ENCODE peak calls at places on chromosomes 6 and 20, in four cellular contexts. One of them, this sample, is unnamed.
A peak's percentile ranks its signal among the peaks of the same experiment; 100 is the strongest.

GRCh38 chr6:11043961-11044711 is at the start of gene ELOVL2:
- DNase-seq in WTC11: peak; percentile 70
- DNase-seq in HepG2: peak; percentile 59
- DNase-seq in K562: peak; percentile 95
- DNase-seq in this sample: no peak

GRCh38 chr6:52176550-52176949 is 9.6 kb upstream of the IL17A start:
- DNase-seq in WTC11: no peak
- DNase-seq in HepG2: no peak
- DNase-seq in K562: no peak
- DNase-seq in this sample: no peak

GRCh38 chr20:50824137-50824536 is 29.3 kb downstream of the BCAS4 start:
- DNase-seq in HepG2: no peak
- DNase-seq in K562: no peak
- DNase-seq in WTC11: no peak
- DNase-seq in this sample: no peak

GRCh38 chr6:96834070-96834469 is 3.2 kb downstream of the GPR63 start:
- DNase-seq in K562: no peak
- DNase-seq in HepG2: no peak
- DNase-seq in WTC11: no peak
- DNase-seq in this sample: no peak

GRCh38 chr6:71034578-71034977 is 77.7 kb upstream of the B3GAT2 start:
- DNase-seq in K562: no peak
- DNase-seq in WTC11: no peak
- DNase-seq in HepG2: no peak
- DNase-seq in this sample: no peak

GRCh38 chr6:80541886-80542285 is 435.4 kb downstream of the BCKDHB start:
- DNase-seq in K562: no peak
- DNase-seq in WTC11: no peak
- DNase-seq in HepG2: no peak
- DNase-seq in this sample: no peak

GRCh38 chr6:56764081-56764566 is 121.4 kb upstream of the DST start:
- DNase-seq in WTC11: no peak
- DNase-seq in HepG2: peak; percentile 69
- DNase-seq in K562: no peak
- DNase-seq in this sample: peak; percentile 84

GRCh38 chr6:158939255-158940170 is 60.5 kb downstream of the RSPH3 start:
- DNase-seq in K562: no peak
- DNase-seq in HepG2: no peak
- DNase-seq in WTC11: peak; percentile 41
- DNase-seq in this sample: peak; percentile 1

GRCh38 chr6:160127270-160128124 is 5.9 kb downstream of the SLC22A1 start:
- DNase-seq in HepG2: no peak
- DNase-seq in WTC11: no peak
- DNase-seq in K562: no peak
- DNase-seq in this sample: no peak

GRCh38 chr6:105509506-105510331 is 106.8 kb upstream of the PREP start:
- DNase-seq in WTC11: peak; percentile 41
- DNase-seq in HepG2: no peak
- DNase-seq in K562: no peak
- DNase-seq in this sample: no peak

GRCh38 chr20:55586626-55587025 is 418.7 kb downstream of the CBLN4 start:
- DNase-seq in HepG2: no peak
- DNase-seq in WTC11: no peak
- DNase-seq in K562: no peak
- DNase-seq in this sample: no peak

GRCh38 chr6:106974337-106974998 is at the start of gene CD24:
- DNase-seq in WTC11: peak; percentile 78
- DNase-seq in HepG2: no peak
- DNase-seq in K562: peak; percentile 37
- DNase-seq in this sample: no peak

GRCh38 chr6:135540207-135540877 is 42.8 kb upstream of the AHI1 start:
- DNase-seq in K562: no peak
- DNase-seq in WTC11: no peak
- DNase-seq in HepG2: no peak
- DNase-seq in this sample: no peak

GRCh38 chr20:48846516-48847492 is 19.0 kb upstream of the PREX1 start:
- DNase-seq in WTC11: peak; percentile 54
- DNase-seq in K562: no peak
- DNase-seq in HepG2: no peak
- DNase-seq in this sample: peak; percentile 93

GRCh38 chr6:109240370-109241084 is 141.7 kb downstream of the CD164 start:
- DNase-seq in WTC11: no peak
- DNase-seq in K562: no peak
- DNase-seq in HepG2: no peak
- DNase-seq in this sample: no peak

GRCh38 chr6:138577151-138577915 is 78.0 kb upstream of the NHSL1 start:
- DNase-seq in HepG2: no peak
- DNase-seq in K562: no peak
- DNase-seq in WTC11: no peak
- DNase-seq in this sample: peak; percentile 16

GRCh38 chr20:21251278-21251677 is 51.9 kb upstream of the XRN2 start:
- DNase-seq in HepG2: no peak
- DNase-seq in K562: no peak
- DNase-seq in WTC11: no peak
- DNase-seq in this sample: no peak

GRCh38 chr6:139490482-139490881 is 116.0 kb upstream of the CITED2 start:
- DNase-seq in HepG2: peak; percentile 74
- DNase-seq in K562: no peak
- DNase-seq in WTC11: no peak
- DNase-seq in this sample: no peak

GRCh38 chr6:85864453-85865401 is 222.0 kb upstream of the SYNCRIP start:
- DNase-seq in WTC11: no peak
- DNase-seq in HepG2: peak; percentile 38
- DNase-seq in K562: no peak
- DNase-seq in this sample: no peak

GRCh38 chr6:134312038-134312660 is 5.8 kb downstream of the SGK1 start:
- DNase-seq in WTC11: no peak
- DNase-seq in K562: no peak
- DNase-seq in HepG2: no peak
- DNase-seq in this sample: no peak
- TF ChIP-seq ETV6 in WTC11: no peak
- TF ChIP-seq ETV6 in K562: no peak
- TF ChIP-seq ETV6 in HepG2: no peak
- TF ChIP-seq ETV6 in this sample: no peak

GRCh38 chr20:53708129-53708968 is 114.7 kb upstream of the ZNF217 start:
- DNase-seq in K562: no peak
- DNase-seq in HepG2: no peak
- DNase-seq in WTC11: no peak
- DNase-seq in this sample: peak; percentile 94
- TF ChIP-seq ETV6 in K562: no peak
- TF ChIP-seq ETV6 in HepG2: no peak
- TF ChIP-seq ETV6 in WTC11: no peak
- TF ChIP-seq ETV6 in this sample: no peak

DNA sequence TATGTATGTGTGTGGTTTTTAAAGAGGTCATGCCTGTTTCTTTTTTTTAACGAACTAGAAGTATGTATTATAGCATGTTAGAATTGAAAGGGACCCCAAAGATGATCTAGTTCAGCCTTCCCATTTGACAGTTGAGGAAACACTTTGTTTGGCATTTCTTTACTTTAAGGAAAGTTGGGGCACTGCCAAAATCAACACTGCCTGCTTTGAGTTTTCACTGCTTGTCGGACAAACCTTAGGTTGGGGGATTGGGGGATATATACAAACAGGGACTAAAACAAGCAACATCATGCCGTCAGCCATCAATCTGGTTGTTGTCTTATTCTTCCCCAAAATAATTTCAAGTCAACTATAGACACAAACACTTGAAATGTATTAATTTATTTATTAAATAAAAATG is 14.1 kb upstream of the CALHM6 start:
- DNase-seq in HepG2: no peak
- DNase-seq in WTC11: no peak
- DNase-seq in K562: no peak
- DNase-seq in this sample: no peak
- TF ChIP-seq ETV6 in HepG2: no peak
- TF ChIP-seq ETV6 in WTC11: no peak
- TF ChIP-seq ETV6 in K562: no peak
- TF ChIP-seq ETV6 in this sample: no peak

DNA sequence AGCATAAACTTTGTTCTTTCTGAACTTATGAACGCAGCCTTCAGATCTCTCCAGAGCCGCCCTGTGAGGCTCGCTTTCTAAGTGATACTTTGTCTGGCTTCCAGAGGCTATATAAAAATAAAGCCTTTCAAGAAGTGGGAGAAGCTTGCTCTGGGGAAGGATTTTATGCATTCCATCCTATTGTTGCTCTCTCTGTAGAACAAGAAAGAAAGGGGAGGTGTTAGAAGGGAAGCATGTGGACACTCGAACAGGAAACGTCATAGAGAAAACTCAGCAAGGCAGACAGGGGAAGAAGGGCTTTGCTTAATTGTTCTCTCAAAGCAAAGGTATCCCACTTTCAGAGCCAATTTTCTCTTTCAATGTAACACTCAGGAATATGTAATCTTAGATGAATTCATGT is 76.9 kb downstream of the TBX18 start:
- DNase-seq in K562: no peak
- DNase-seq in HepG2: no peak
- DNase-seq in WTC11: no peak
- DNase-seq in this sample: no peak
- TF ChIP-seq ETV6 in K562: no peak
- TF ChIP-seq ETV6 in HepG2: no peak
- TF ChIP-seq ETV6 in WTC11: no peak
- TF ChIP-seq ETV6 in this sample: no peak

DNA sequence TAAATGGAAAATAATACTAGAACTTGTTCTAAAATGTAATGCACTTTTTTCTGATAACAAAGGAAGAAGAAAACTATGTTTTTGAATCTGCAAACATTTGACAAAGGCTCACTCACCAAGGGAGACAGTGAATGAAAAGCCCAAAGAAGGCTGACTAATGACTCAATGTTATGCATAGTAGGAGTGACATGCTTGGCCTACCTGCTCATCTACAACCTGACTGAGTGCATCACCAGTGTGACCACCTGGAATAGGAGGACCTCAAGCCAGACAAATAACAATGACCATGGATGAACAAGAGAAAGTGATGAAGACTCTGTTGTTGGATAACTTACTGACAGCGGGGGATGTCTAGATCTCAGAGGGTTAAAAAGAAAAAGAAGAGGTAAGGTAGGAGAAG is 157.2 kb downstream of the SIM1 start:
- DNase-seq in K562: no peak
- DNase-seq in WTC11: no peak
- DNase-seq in HepG2: no peak
- DNase-seq in this sample: no peak
- TF ChIP-seq ETV6 in K562: no peak
- TF ChIP-seq ETV6 in WTC11: no peak
- TF ChIP-seq ETV6 in HepG2: no peak
- TF ChIP-seq ETV6 in this sample: no peak